ENCODE peak calls at places on chromosomes 7 and 10, in five cellular contexts. Z is psoas muscle, J is breast epithelium, W is fibroblast of pulmonary artery, X is fibroblast of lung. S is an unnamed sample.

GRCh38 chr7:135320277-135320676 is 86.6 kb downstream of the STRA8 start:
- DNase-seq in W (peak), J (peak), X (peak), Z (peak), S (peak)

GRCh38 chr10:78515037-78515872 is 481.6 kb downstream of the RPS24 start:
- DNase-seq in W (no peak), J (no peak), Z (no peak), X (no peak), S (no peak)

GRCh38 chr10:102580230-102580629 is 64.0 kb upstream of the TRIM8 start:
- DNase-seq in W (peak), Z (no peak), X (peak), J (no peak), S (no peak)

GRCh38 chr10:76299501-76299900 is 868.1 kb downstream of the LRMDA start:
- DNase-seq in W (no peak), X (no peak), Z (no peak), J (no peak), S (no peak)

GRCh38 chr10:62278461-62278910 is 9.8 kb upstream of the RTKN2 start:
- DNase-seq in W (peak), X (peak), J (no peak), Z (no peak), S (no peak)

GRCh38 chr10:63703113-63703670 is 182.0 kb downstream of the REEP3 start:
- DNase-seq in J (no peak), Z (no peak), X (no peak), W (peak), S (no peak)

GRCh38 chr7:113188396-113188795 is 70.0 kb upstream of the SMIM30 start:
- DNase-seq in X (no peak), W (no peak), Z (no peak), J (no peak), S (no peak)

GRCh38 chr7:130910949-130911944 is 177.2 kb upstream of the KLF14 start:
- DNase-seq in X (peak), J (no peak), W (peak), Z (no peak), S (no peak)

GRCh38 chr7:40175725-40176510 is 41.1 kb downstream of the SUGCT start:
- DNase-seq in X (peak), W (no peak), J (no peak), Z (no peak), S (no peak)

GRCh38 chr7:90720970-90721768 is 125.0 kb downstream of the CDK14 start:
- DNase-seq in W (peak), J (peak), X (peak), Z (peak), S (no peak)

GRCh38 chr7:156533964-156534363 is 106.6 kb upstream of the RNF32 start:
- DNase-seq in W (no peak), J (no peak), Z (no peak), X (no peak), S (no peak)

GRCh38 chr7:156534925-156535324 is 105.6 kb upstream of the RNF32 start:
- DNase-seq in J (no peak), Z (no peak), W (no peak), X (no peak), S (no peak)

GRCh38 chr7:156529982-156530381 is 110.6 kb upstream of the RNF32 start:
- DNase-seq in X (no peak), J (no peak), Z (no peak), W (no peak), S (no peak)

GRCh38 chr7:156532016-156532602 is 108.5 kb upstream of the RNF32 start:
- DNase-seq in J (no peak), W (no peak), Z (no peak), X (no peak), S (no peak)

GRCh38 chr7:156533420-156533819 is 107.2 kb upstream of the RNF32 start:
- DNase-seq in X (no peak), J (no peak), W (no peak), Z (no peak), S (no peak)
- H3K4me3 ChIP-seq in X (no peak), J (no peak), W (no peak), Z (no peak), S (no peak)

DNA sequence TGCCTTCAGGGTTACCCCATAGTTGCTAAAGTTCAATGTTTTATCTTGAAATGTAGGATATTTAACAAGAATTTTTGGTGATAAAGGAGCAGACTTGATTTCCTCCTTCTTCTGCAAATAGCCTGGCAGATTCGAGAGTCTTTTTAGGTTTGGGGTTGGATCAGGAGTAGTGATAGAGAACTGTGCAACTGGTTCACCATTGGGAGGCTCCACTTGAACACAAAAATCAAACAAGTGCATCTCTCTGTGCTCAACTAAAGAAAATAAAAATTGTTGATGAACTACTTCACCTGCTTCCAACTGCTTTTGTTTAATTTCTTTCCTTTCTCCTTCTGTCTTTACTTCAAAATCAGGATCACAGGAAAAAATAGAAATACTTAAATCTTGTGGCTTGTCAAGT is 58.5 kb downstream of the MACC1 start:
- DNase-seq in Z (no peak), W (peak), J (no peak), X (no peak), S (no peak)
- TF ChIP-seq CTCF in Z (no peak), W (peak), J (no peak), X (peak), S (peak)

GRCh38 chr7:65489260-65489767 is 115.7 kb downstream of the ZNF92 start:
- DNase-seq in W (no peak), Z (no peak), X (peak), J (no peak), S (no peak)
- H3K4me3 ChIP-seq in W (no peak), Z (no peak), X (no peak), J (no peak), S (no peak)

DNA sequence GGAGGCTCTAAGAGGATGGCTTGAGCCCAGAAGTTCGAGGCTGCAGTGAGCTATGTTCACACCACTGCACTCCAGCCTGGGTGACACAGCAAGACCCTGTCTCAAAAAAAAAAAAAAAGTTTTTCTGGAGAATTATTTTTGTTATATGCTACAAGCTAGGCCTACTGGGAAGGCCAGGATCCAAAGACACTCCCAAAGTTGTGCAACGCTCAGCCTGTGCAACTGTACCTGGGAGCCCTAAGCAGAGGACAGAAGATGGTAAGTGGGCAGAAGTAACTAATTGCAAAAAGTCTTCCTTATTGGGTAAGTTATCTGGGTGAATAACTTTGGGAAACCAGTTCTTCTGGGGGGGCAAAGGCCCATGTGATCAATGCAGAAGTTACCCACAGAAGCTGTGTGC is 17.3 kb downstream of the HIP1 start:
- DNase-seq in J (no peak), Z (no peak), X (no peak), W (no peak), S (no peak)
- TF ChIP-seq CTCF in J (no peak), Z (no peak), X (no peak), W (no peak), S (no peak)

DNA sequence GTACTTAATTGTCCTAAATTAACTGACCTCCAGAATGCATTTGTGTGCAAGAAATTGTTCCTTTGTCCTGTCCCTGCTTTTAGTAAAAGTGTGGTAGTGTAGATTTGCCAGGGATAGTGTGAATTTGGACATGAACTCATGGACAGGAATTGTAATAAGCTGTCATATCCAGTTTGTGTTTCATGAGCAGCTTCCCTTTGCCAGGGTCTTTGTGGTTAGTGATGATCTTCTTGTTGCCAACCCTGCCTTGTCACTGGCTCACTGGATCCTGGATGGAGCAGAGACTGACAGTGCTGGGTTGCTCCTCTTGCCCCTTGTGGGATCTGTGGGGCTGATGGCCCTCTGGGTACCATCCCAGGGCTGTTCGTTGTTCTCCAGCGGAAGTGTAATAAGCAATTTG is 110.1 kb downstream of the CCNY start:
- DNase-seq in X (no peak), W (no peak), Z (no peak), J (no peak), S (no peak)
- H3K4me3 ChIP-seq in X (no peak), W (no peak), Z (no peak), J (no peak), S (no peak)

DNA sequence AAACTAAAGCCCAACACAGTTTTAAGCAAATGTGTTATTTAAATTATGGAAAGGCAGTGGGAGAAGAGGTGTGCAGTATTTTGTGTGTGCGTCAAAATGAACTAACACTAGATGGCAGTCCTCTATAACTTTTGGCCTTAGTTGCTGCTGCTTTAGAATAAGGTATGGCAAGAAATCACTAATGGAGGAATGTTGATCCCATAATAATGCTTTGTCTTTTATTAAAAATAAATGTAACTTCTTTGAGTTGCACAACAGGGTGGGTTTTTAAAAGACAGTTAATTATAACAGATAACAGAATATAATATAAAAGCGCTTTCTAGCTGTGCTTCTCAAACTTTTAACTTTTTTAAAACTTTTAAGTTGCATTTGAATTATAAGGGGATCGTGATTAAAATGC is 56.4 kb downstream of the BBS9 start:
- DNase-seq in J (no peak), Z (no peak), X (peak), W (peak), S (no peak)
- TF ChIP-seq CTCF in J (no peak), Z (peak), X (peak), W (peak), S (peak)

GRCh38 chr10:25934673-25935139 is 677 bp downstream of the MYO3A start:
- DNase-seq in X (peak), W (no peak), J (no peak), Z (no peak), S (peak)
- H3K4me3 ChIP-seq in X (no peak), W (no peak), J (peak), Z (peak), S (peak)

GRCh38 chr10:80459047-80459865 is 5.1 kb downstream of the TSPAN14 start:
- DNase-seq in J (peak), X (peak), Z (peak), W (peak), S (peak)

GRCh38 chr10:80458263-80458625 is 4.1 kb downstream of the TSPAN14 start:
- DNase-seq in Z (no peak), X (no peak), J (no peak), W (no peak), S (peak)

GRCh38 chr10:80458638-80459037 is 4.5 kb downstream of the TSPAN14 start:
- DNase-seq in W (no peak), X (no peak), Z (no peak), J (no peak), S (no peak)

GRCh38 chr10:80455461-80456345 is 1.6 kb downstream of the TSPAN14 start:
- DNase-seq in Z (no peak), W (no peak), J (no peak), X (no peak), S (no peak)

GRCh38 chr10:80457554-80458262 is 3.6 kb downstream of the TSPAN14 start:
- DNase-seq in X (no peak), J (no peak), W (no peak), Z (no peak), S (peak)
- TF ChIP-seq CTCF in X (no peak), J (no peak), W (no peak), Z (no peak), S (no peak)

GRCh38 chr10:31698169-31698890 is 230.3 kb downstream of the ARHGAP12 start:
- DNase-seq in Z (no peak), J (no peak), W (peak), X (peak), S (no peak)
- H3K4me3 ChIP-seq in Z (peak), J (peak), W (no peak), X (peak), S (no peak)

GRCh38 chr10:67506083-67506756 is 189.8 kb downstream of the CTNNA3 start:
- DNase-seq in J (no peak), W (no peak), Z (no peak), X (no peak), S (no peak)
- TF ChIP-seq CTCF in J (no peak), W (no peak), Z (no peak), X (no peak), S (no peak)